ENCODE peak calls at places on chromosome 18, in nine cellular contexts. T is IMR-90; C is HCT116; B is H9; M is CD8-positive, alpha-beta T cell; P is CD8-positive, alpha-beta memory T cell; R is heart left ventricle; L is left ventricle myocardium inferior; X is CD4-positive, alpha-beta memory T cell. V is an unnamed sample.

GRCh38 chr18:39414009-39414700 is 1848.6 kb upstream of the CELF4 start:
- DNase-seq in T (peak; percentile 82), C (peak; percentile 41), B (no peak), M (no peak), P (no peak), R (no peak), L (no peak), X (no peak), V (no peak)

GRCh38 chr18:69233465-69234054 is 167.1 kb upstream of the DOK6 start:
- DNase-seq in T (peak; percentile 20), C (no peak), B (no peak), M (no peak), P (no peak), R (no peak), L (no peak), X (no peak), V (no peak)

GRCh38 chr18:59655661-59656060 is 41.6 kb downstream of the CCBE1 start:
- DNase-seq in T (no peak), C (no peak), B (no peak), M (no peak), P (no peak), R (no peak), L (no peak), X (no peak), V (no peak)

GRCh38 chr18:26806224-26806623 is 59.3 kb downstream of the AQP4 start:
- DNase-seq in T (no peak), C (no peak), B (no peak), M (no peak), P (no peak), R (no peak), L (no peak), X (no peak), V (no peak)

GRCh38 chr18:23281626-23282436 is 146.5 kb downstream of the CABLES1 start:
- DNase-seq in T (no peak), C (peak; percentile 35), B (peak; percentile 70), M (no peak), P (no peak), R (no peak), L (no peak), X (no peak), V (no peak)

GRCh38 chr18:25164837-25165791 is 186.9 kb downstream of the ZNF521 start:
- DNase-seq in T (peak; percentile 84), C (no peak), B (no peak), M (no peak), P (no peak), R (peak; percentile 33), L (peak; percentile 15), X (no peak), V (no peak)

GRCh38 chr18:72261562-72261961 is 282.6 kb downstream of the CBLN2 start:
- DNase-seq in T (no peak), C (no peak), B (no peak), M (no peak), P (no peak), R (no peak), L (no peak), X (no peak), V (no peak)

GRCh38 chr18:73153271-73153670 is 285.5 kb upstream of the NETO1 start:
- DNase-seq in T (peak; percentile 3), C (no peak), B (no peak), M (no peak), P (no peak), R (no peak), L (no peak), X (no peak), V (no peak)

GRCh38 chr18:49031511-49032188 is 80.9 kb upstream of the SMAD7 start:
- DNase-seq in T (no peak), C (no peak), B (no peak), M (peak; percentile 35), P (no peak), R (no peak), L (no peak), X (peak; percentile 8), V (no peak)

GRCh38 chr18:8749492-8749891 is 44.1 kb downstream of the MTCL1 start:
- DNase-seq in T (no peak), C (no peak), B (no peak), M (no peak), P (no peak), R (no peak), L (no peak), X (no peak), V (no peak)
- H3K4me1 ChIP-seq in T (peaks cover 64% of the 10 kb centered on the region), C (no peaks in the 10 kb centered on the region), B (no peaks in the 10 kb centered on the region), M (peaks cover 13% of the 10 kb centered on the region), P (peaks cover 16% of the 10 kb centered on the region), R (no peaks in the 10 kb centered on the region), L (no peaks in the 10 kb centered on the region), X (peaks cover 26% of the 10 kb centered on the region), V (peaks cover 3% of the 10 kb centered on the region)

GRCh38 chr18:79460445-79461300 is 64.9 kb downstream of the NFATC1 start:
- DNase-seq in T (peak; percentile 4), C (no peak), B (no peak), M (no peak), P (no peak), R (no peak), L (no peak), X (no peak), V (no peak)
- H3K27ac ChIP-seq in T (no peak overlapping the region), C (no peak overlapping the region), B (no peak overlapping the region), M (no peak overlapping the region), P (no peak overlapping the region), R (peak overlapping the region; percentile 71), L (peak overlapping the region; percentile 89), X (no peak overlapping the region), V (no peak overlapping the region)

DNA sequence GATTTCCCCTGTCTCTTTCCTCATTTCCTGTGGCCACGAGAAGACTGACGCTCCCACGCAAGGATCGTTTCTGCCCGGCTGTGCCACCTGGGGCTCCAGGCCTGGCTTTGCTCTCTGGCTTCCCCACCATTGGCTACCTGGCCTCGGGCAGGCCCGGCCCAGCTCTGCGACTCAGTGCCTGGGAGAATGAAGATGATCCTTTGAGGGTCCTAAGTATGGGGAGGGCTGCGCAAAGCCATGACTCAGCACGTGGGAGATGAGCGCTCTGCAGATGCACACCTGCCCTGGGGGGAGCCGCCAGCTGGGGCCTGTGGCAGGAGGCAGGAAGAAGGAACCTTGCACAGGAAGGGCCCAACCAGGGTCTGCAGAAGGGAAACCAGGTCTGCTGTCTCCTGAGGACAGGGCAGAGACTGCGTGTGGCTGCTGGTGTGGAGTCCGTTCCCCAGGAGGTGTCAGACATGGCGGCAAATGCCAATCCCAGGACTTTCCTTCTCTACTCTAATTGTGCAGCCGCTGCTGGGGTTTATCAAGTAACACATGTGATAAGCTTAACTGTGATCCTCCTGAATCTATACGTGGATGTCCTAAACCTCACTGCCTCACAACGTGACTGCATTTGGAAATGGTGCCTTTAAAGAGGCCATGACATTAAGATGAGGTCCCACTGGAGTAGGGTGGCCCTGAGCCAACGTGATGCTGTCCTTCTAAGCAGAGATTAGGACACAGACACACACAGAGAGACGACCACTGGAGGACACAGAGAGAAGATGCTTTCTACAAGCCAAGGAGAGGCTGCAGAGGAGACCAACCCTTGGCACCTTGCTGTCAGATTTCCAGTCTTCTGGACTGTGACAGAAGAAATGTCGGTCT is 32.8 kb downstream of the MBP start:
- DNase-seq in T (no peak), C (no peak), B (no peak), M (peak; percentile 53), P (peak; percentile 54), R (no peak), L (no peak), X (peak; percentile 44), V (no peak)
- H3K4me1 ChIP-seq in T (peaks cover 40% of the 10 kb centered on the region), C (peaks cover 40% of the 10 kb centered on the region), B (peaks cover 4% of the 10 kb centered on the region), M (peaks cover 91% of the 10 kb centered on the region), P (peaks cover 96% of the 10 kb centered on the region), R (no peaks in the 10 kb centered on the region), L (peaks cover 96% of the 10 kb centered on the region), X (peaks cover 100% of the 10 kb centered on the region), V (peaks cover 30% of the 10 kb centered on the region)

DNA sequence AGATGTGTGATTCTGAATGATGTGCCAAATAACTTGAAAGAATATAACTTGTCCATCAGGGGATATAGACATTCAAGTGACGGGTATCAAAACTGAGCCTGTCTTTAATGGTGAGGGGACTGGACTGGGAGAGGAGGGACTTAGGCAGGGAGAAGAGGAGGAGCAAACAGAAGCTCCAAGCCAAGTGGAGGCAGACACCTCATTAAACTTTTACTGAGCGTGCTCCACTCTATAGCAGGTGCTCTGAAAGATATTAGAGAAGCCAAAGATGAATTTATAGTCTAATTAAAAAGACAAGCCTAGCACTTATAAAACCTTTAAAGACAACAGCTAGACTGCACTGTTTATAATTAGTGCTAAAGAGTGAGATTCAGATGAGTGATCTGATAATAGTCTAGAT is 47.7 kb upstream of the SMAD2 start:
- DNase-seq in T (no peak), C (no peak), B (no peak), M (no peak), P (no peak), R (no peak), L (no peak), X (no peak), V (no peak)
- H3K27ac ChIP-seq in T (no peak overlapping the region), C (no peak overlapping the region), B (no peak overlapping the region), M (no peak overlapping the region), P (no peak overlapping the region), R (no peak overlapping the region), L (no peak overlapping the region), X (no peak overlapping the region), V (no peak overlapping the region)

GRCh38 chr18:45383228-45383627 is 232.0 kb upstream of the SLC14A2 start:
- DNase-seq in T (no peak), C (no peak), B (no peak), M (no peak), P (no peak), R (no peak), L (no peak), X (no peak), V (no peak)

GRCh38 chr18:45384137-45384998 is 230.9 kb upstream of the SLC14A2 start:
- DNase-seq in T (peak; percentile 35), C (peak; percentile 16), B (peak; percentile 72), M (peak; percentile 22), P (no peak), R (peak; percentile 30), L (no peak), X (peak; percentile 1), V (peak; percentile 43)

GRCh38 chr18:45386256-45386655 is 229.0 kb upstream of the SLC14A2 start:
- DNase-seq in T (peak; percentile 8), C (no peak), B (peak; percentile 71), M (no peak), P (no peak), R (no peak), L (no peak), X (no peak), V (peak; percentile 49)
- H3K4me1 ChIP-seq in T (no peaks in the 10 kb centered on the region), C (no peaks in the 10 kb centered on the region), B (no peaks in the 10 kb centered on the region), M (no peaks in the 10 kb centered on the region), P (no peaks in the 10 kb centered on the region), R (no peaks in the 10 kb centered on the region), L (no peaks in the 10 kb centered on the region), X (no peaks in the 10 kb centered on the region), V (no peaks in the 10 kb centered on the region)